ENCODE peak calls at places on chromosomes 11 and 22, in five cellular contexts. F, K, G, Q and Y are unnamed samples.
A peak's percentile ranks its signal among the peaks of the same experiment; 100 is the strongest.

GRCh38 chr11:125348704-125349635 is 147.1 kb downstream of the FEZ1 start:
- DNase-seq in F (peak; percentile 56), K (peak; percentile 57), G (no peak), Q (peak; percentile 60), Y (no peak)

GRCh38 chr11:130882138-130882551 is 34.1 kb downstream of the SNX19 start:
- DNase-seq in F (peak; percentile 59), K (no peak), G (no peak), Q (no peak), Y (no peak)

GRCh38 chr11:27757953-27758352 is 57.7 kb upstream of the BDNF start:
- DNase-seq in F (no peak), K (peak; percentile 57), G (peak; percentile 3), Q (peak; percentile 53), Y (no peak)

GRCh38 chr11:61007383-61007970 is 36.0 kb downstream of the CD6 start:
- DNase-seq in F (no peak), K (peak; percentile 22), G (no peak), Q (no peak), Y (no peak)

GRCh38 chr11:133529807-133530500 is 2.3 kb downstream of the OPCML start:
- DNase-seq in F (no peak), K (no peak), G (no peak), Q (no peak), Y (no peak)

GRCh38 chr11:111944139-111944538 is 7.0 kb downstream of the DIXDC1 start:
- DNase-seq in F (no peak), K (peak; percentile 94), G (peak; percentile 59), Q (peak; percentile 37), Y (no peak)

GRCh38 chr11:46741600-46742484 is 22.8 kb downstream of the F2 start:
- DNase-seq in F (no peak), K (no peak), G (no peak), Q (no peak), Y (no peak)

GRCh38 chr22:32810241-32811133 is 9.0 kb downstream of the TIMP3 start:
- DNase-seq in F (no peak), K (peak; percentile 50), G (no peak), Q (peak; percentile 1), Y (no peak)

GRCh38 chr22:49676230-49676629 is 151.4 kb downstream of the BRD1 start:
- DNase-seq in F (no peak), K (no peak), G (no peak), Q (no peak), Y (no peak)

GRCh38 chr11:61090092-61090491 is 12.2 kb upstream of the CD5 start:
- DNase-seq in F (no peak), K (no peak), G (no peak), Q (no peak), Y (no peak)

GRCh38 chr11:98365185-98365584 is 655.6 kb upstream of the CNTN5 start:
- DNase-seq in F (no peak), K (no peak), G (no peak), Q (peak; percentile 67), Y (no peak)

GRCh38 chr11:69292221-69292648 is 1.7 kb upstream of the MYEOV start:
- DNase-seq in F (no peak), K (peak; percentile 33), G (no peak), Q (peak; percentile 47), Y (no peak)

GRCh38 chr11:1967641-1968225 is 20.6 kb downstream of the MRPL23 start:
- DNase-seq in F (peak; percentile 9), K (no peak), G (no peak), Q (no peak), Y (no peak)

GRCh38 chr11:6303657-6304056 is 16.6 kb downstream of the CAVIN3 start:
- DNase-seq in F (no peak), K (no peak), G (no peak), Q (no peak), Y (no peak)

GRCh38 chr11:117411736-117412135 is 84.1 kb downstream of the CEP164 start:
- DNase-seq in F (no peak), K (no peak), G (no peak), Q (no peak), Y (no peak)

GRCh38 chr11:73001615-73002014 is 140.5 kb downstream of the FCHSD2 start:
- DNase-seq in F (no peak), K (no peak), G (no peak), Q (no peak), Y (no peak)

GRCh38 chr22:40118979-40119378 is 58.7 kb upstream of the TNRC6B start:
- DNase-seq in F (no peak), K (no peak), G (no peak), Q (no peak), Y (no peak)

GRCh38 chr22:31046591-31047226 is 34.4 kb upstream of the SMTN start:
- DNase-seq in F (peak; percentile 87), K (no peak), G (no peak), Q (no peak), Y (no peak)

GRCh38 chr22:29799217-29799680 is 32.1 kb downstream of the UQCR10 start:
- DNase-seq in F (peak; percentile 88), K (peak; percentile 98), G (peak; percentile 86), Q (peak; percentile 92), Y (peak; percentile 13)
- H3K27ac ChIP-seq in F (peak overlapping the region; percentile 85), K (peak overlapping the region; percentile 81), G (peak overlapping the region; percentile 77), Q (peak overlapping the region; percentile 96), Y (peak overlapping the region; percentile 64)

GRCh38 chr11:123054301-123055065 is 7.5 kb downstream of the HSPA8 start:
- DNase-seq in F (no peak), K (peak; percentile 89), G (peak; percentile 39), Q (peak; percentile 89), Y (no peak)
- H3K27ac ChIP-seq in F (no peak overlapping the region), K (peak overlapping the region; percentile 18), G (no peak overlapping the region), Q (no peak overlapping the region), Y (no peak overlapping the region)

GRCh38 chr22:38214248-38215056 is 12.7 kb downstream of the MAFF start:
- DNase-seq in F (no peak), K (peak; percentile 81), G (no peak), Q (no peak), Y (peak; percentile 43)
- H3K27ac ChIP-seq in F (no peak overlapping the region), K (no peak overlapping the region), G (peak overlapping the region; percentile 11), Q (no peak overlapping the region), Y (peak overlapping the region; percentile 42)

GRCh38 chr11:96303980-96304379 is 39.0 kb downstream of the MAML2 start:
- DNase-seq in F (no peak), K (peak; percentile 24), G (no peak), Q (no peak), Y (no peak)
- H3K27ac ChIP-seq in F (peak overlapping the region; percentile 21), K (peak overlapping the region; percentile 99), G (no peak overlapping the region), Q (peak overlapping the region; percentile 76), Y (no peak overlapping the region)

GRCh38 chr11:102915044-102915375 is 40.2 kb upstream of the MMP12 start:
- DNase-seq in F (no peak), K (no peak), G (no peak), Q (no peak), Y (no peak)
- H3K27ac ChIP-seq in F (no peak overlapping the region), K (no peak overlapping the region), G (no peak overlapping the region), Q (no peak overlapping the region), Y (no peak overlapping the region)